ENCODE peak calls at places on chromosomes 11 and 22, in eight cellular contexts. T is right atrium auricular region; Q is GM18507; N is mammary epithelial cell; O is naive B cell; S is stimulated activated CD8-positive, alpha-beta memory T cell treated with anti-CD3 and anti-CD28 coated beads, Interleukin-2, amount 100 ng/mL, for 48 hours; K is neural crest cell; E is globus pallidus. X is an unnamed sample.

GRCh38 chr22:48492371-48493320 is 1335.0 kb downstream of the BRD1 start:
- DNase-seq in T (peak; percentile 63), Q (peak; percentile 64), N (peak; percentile 31), O (peak; percentile 43), S (peak; percentile 16), K (peak; percentile 49), E (peak; percentile 75), X (peak; percentile 92)

GRCh38 chr22:25012743-25013142 is 60.2 kb downstream of the KIAA1671 start:
- DNase-seq in T (no peak), Q (no peak), N (no peak), O (no peak), S (no peak), K (no peak), E (no peak), X (no peak)

GRCh38 chr11:113001709-113002108 is 40.5 kb downstream of the NCAM1 start:
- DNase-seq in T (no peak), Q (no peak), N (no peak), O (no peak), S (no peak), K (no peak), E (no peak), X (no peak)

GRCh38 chr11:67118059-67118766 is 850 bp upstream of the KDM2A start:
- DNase-seq in T (no peak), Q (no peak), N (no peak), O (peak; percentile 47), S (no peak), K (no peak), E (peak; percentile 32), X (peak; percentile 49)

GRCh38 chr11:23865341-23865975 is 631.4 kb upstream of the LUZP2 start:
- DNase-seq in T (no peak), Q (no peak), N (peak; percentile 9), O (no peak), S (no peak), K (no peak), E (no peak), X (no peak)

GRCh38 chr11:67504023-67504949 is 877 bp downstream of the PITPNM1 start:
- DNase-seq in T (no peak), Q (no peak), N (peak; percentile 34), O (peak; percentile 13), S (peak; percentile 48), K (peak; percentile 40), E (no peak), X (peak; percentile 71)

GRCh38 chr11:77198440-77198849 is 70.4 kb downstream of the MYO7A start:
- DNase-seq in T (no peak), Q (peak; percentile 18), N (no peak), O (no peak), S (peak; percentile 19), K (peak; percentile 23), E (no peak), X (no peak)

GRCh38 chr22:29476116-29476515 is 3.9 kb upstream of the NEFH start:
- DNase-seq in T (no peak), Q (no peak), N (no peak), O (no peak), S (no peak), K (no peak), E (no peak), X (no peak)

GRCh38 chr11:70105755-70106571 is 27.8 kb downstream of the ANO1 start:
- DNase-seq in T (no peak), Q (no peak), N (no peak), O (no peak), S (no peak), K (no peak), E (no peak), X (no peak)

GRCh38 chr22:17106161-17106784 is 14.9 kb downstream of the TMEM121B start:
- DNase-seq in T (no peak), Q (no peak), N (no peak), O (no peak), S (no peak), K (no peak), E (no peak), X (no peak)

GRCh38 chr11:77231800-77232199 is 69.7 kb downstream of the GDPD4 start:
- DNase-seq in T (no peak), Q (no peak), N (no peak), O (no peak), S (no peak), K (no peak), E (no peak), X (no peak)

GRCh38 chr11:110128161-110128560 is 35.0 kb downstream of the ZC3H12C start:
- DNase-seq in T (no peak), Q (no peak), N (no peak), O (no peak), S (no peak), K (no peak), E (peak; percentile 58), X (peak; percentile 44)

GRCh38 chr11:118612378-118612777 is 5.0 kb downstream of the PHLDB1 start:
- DNase-seq in T (no peak), Q (no peak), N (no peak), O (no peak), S (no peak), K (no peak), E (no peak), X (no peak)

GRCh38 chr11:67440229-67441081 is 2.8 kb downstream of the CORO1B start:
- DNase-seq in T (no peak), Q (no peak), N (no peak), O (no peak), S (no peak), K (no peak), E (no peak), X (no peak)

GRCh38 chr11:45107051-45107450 is 39.4 kb upstream of the PRDM11 start:
- DNase-seq in T (peak; percentile 47), Q (no peak), N (no peak), O (no peak), S (no peak), K (no peak), E (no peak), X (no peak)

GRCh38 chr22:48750282-48750681 is 1077.4 kb downstream of the BRD1 start:
- DNase-seq in T (no peak), Q (no peak), N (no peak), O (no peak), S (no peak), K (no peak), E (no peak), X (peak; percentile 1)

GRCh38 chr11:119894916-119895315 is 165.9 kb upstream of the NECTIN1 start:
- DNase-seq in T (no peak), Q (no peak), N (no peak), O (no peak), S (no peak), K (no peak), E (no peak), X (no peak)

GRCh38 chr11:34655335-34656008 is 34.6 kb downstream of the EHF start:
- DNase-seq in T (no peak), Q (no peak), N (peak; percentile 76), O (no peak), S (no peak), K (no peak), E (no peak), X (no peak)

GRCh38 chr22:37098976-37099577 is 10.4 kb downstream of the TMPRSS6 start:
- DNase-seq in T (no peak), Q (no peak), N (no peak), O (no peak), S (no peak), K (no peak), E (no peak), X (no peak)

GRCh38 chr22:35448552-35448922 is 48.6 kb downstream of the MCM5 start:
- DNase-seq in T (no peak), Q (no peak), N (no peak), O (no peak), S (no peak), K (no peak), E (no peak), X (no peak)

GRCh38 chr22:27247691-27248434 is 553.7 kb downstream of the MN1 start:
- DNase-seq in T (peak; percentile 86), Q (no peak), N (no peak), O (no peak), S (no peak), K (no peak), E (no peak), X (peak; percentile 44)

X was measured in GM03348.